ENCODE peak calls at places on chromosomes 12 and 14, in four cellular contexts. W, N, U and I are unnamed samples.

GRCh38 chr12:24948452-24948815 is 467 bp downstream of the BCAT1 start:
- DNase-seq in W (peak), N (no peak), U (no peak), I (no peak)

GRCh38 chr14:89600950-89601826 is 184.2 kb upstream of the FOXN3 start:
- DNase-seq in W (no peak), N (no peak), U (no peak), I (no peak)

GRCh38 chr14:86781111-86781510 is 1211.9 kb downstream of the GALC start:
- DNase-seq in W (no peak), N (no peak), U (no peak), I (no peak)

GRCh38 chr12:79127268-79127895 is 262.8 kb downstream of the SYT1 start:
- DNase-seq in W (peak), N (no peak), U (no peak), I (no peak)

GRCh38 chr14:60430276-60430675 is 55.6 kb downstream of the C14orf39 start:
- DNase-seq in W (no peak), N (no peak), U (no peak), I (no peak)

GRCh38 chr12:62913380-62913779 is 21.6 kb downstream of the PPM1H start:
- DNase-seq in W (no peak), N (no peak), U (no peak), I (no peak)

GRCh38 chr12:128385736-128386135 is 118.8 kb downstream of the TMEM132C start:
- DNase-seq in W (no peak), N (no peak), U (no peak), I (no peak)

GRCh38 chr12:131901431-131902331 is 7.3 kb downstream of the ULK1 start:
- DNase-seq in W (no peak), N (no peak), U (no peak), I (peak)

GRCh38 chr14:82075566-82075965 is 541.9 kb upstream of the SEL1L start:
- DNase-seq in W (no peak), N (peak), U (no peak), I (no peak)

GRCh38 chr14:61575751-61576150 is 119.6 kb upstream of the HIF1A start:
- DNase-seq in W (no peak), N (no peak), U (no peak), I (no peak)

GRCh38 chr14:32590157-32590556 is 261.1 kb downstream of the AKAP6 start:
- DNase-seq in W (no peak), N (no peak), U (no peak), I (no peak)

GRCh38 chr12:80269953-80270552 is 170.7 kb downstream of the OTOGL start:
- DNase-seq in W (peak), N (no peak), U (no peak), I (peak)

GRCh38 chr14:31106768-31107167 is 80.6 kb upstream of the STRN3 start:
- DNase-seq in W (peak), N (no peak), U (no peak), I (no peak)

GRCh38 chr12:53743277-53744129 is 8.3 kb downstream of the CISTR start:
- DNase-seq in W (peak), N (peak), U (peak), I (peak)

GRCh38 chr14:100523131-100523530 is 64.1 kb downstream of the BEGAIN start:
- DNase-seq in W (no peak), N (no peak), U (no peak), I (no peak)

GRCh38 chr12:111435661-111436201 is 30.0 kb downstream of the SH2B3 start:
- DNase-seq in W (no peak), N (no peak), U (no peak), I (no peak)

GRCh38 chr14:55523321-55523720 is 56.7 kb upstream of the KTN1 start:
- DNase-seq in W (no peak), N (no peak), U (no peak), I (no peak)

GRCh38 chr12:49223590-49224369 is 34.9 kb upstream of the TUBA1A start:
- DNase-seq in W (no peak), N (no peak), U (no peak), I (no peak)

GRCh38 chr14:87113286-87113685 is 879.7 kb downstream of the GALC start:
- DNase-seq in W (no peak), N (no peak), U (no peak), I (no peak)

GRCh38 chr14:104794099-104794498 is 1.4 kb downstream of the AKT1 start:
- DNase-seq in W (peak), N (peak), U (peak), I (peak)

GRCh38 chr12:102465762-102466560 is 14.4 kb downstream of the IGF1 start:
- DNase-seq in W (no peak), N (no peak), U (no peak), I (no peak)

GRCh38 chr12:15116983-15117382 is 104.2 kb downstream of the RERG start:
- DNase-seq in W (no peak), N (no peak), U (no peak), I (no peak)

GRCh38 chr12:34204830-34205285 is 182.6 kb downstream of the ALG10 start:
- DNase-seq in W (no peak), N (no peak), U (no peak), I (no peak)

GRCh38 chr12:57726151-57726883 is 12.2 kb downstream of the AGAP2 start:
- DNase-seq in W (peak), N (peak), U (peak), I (peak)

GRCh38 chr12:73124480-73124879 is 852.3 kb downstream of the TRHDE start:
- DNase-seq in W (no peak), N (no peak), U (no peak), I (no peak)

GRCh38 chr14:50531595-50532501 is 521 bp downstream of the MAP4K5 start:
- DNase-seq in W (peak), N (peak), U (peak), I (peak)

GRCh38 chr14:45526715-45527549 is 273.9 kb upstream of the MIS18BP1 start:
- DNase-seq in W (no peak), N (peak), U (no peak), I (peak)

GRCh38 chr12:10189653-10190052 is 10.8 kb downstream of the TMEM52B start:
- DNase-seq in W (peak), N (no peak), U (no peak), I (no peak)

GRCh38 chr14:56569174-56569573 is 10.4 kb upstream of the TMEM260 start:
- DNase-seq in W (no peak), N (no peak), U (no peak), I (no peak)

GRCh38 chr14:65281991-65282908 is 130.3 kb upstream of the FUT8 start:
- DNase-seq in W (peak), N (peak), U (no peak), I (no peak)

GRCh38 chr12:132413931-132414588 is 75.9 kb upstream of the FBRSL1 start:
- DNase-seq in W (no peak), N (peak), U (no peak), I (peak)

GRCh38 chr14:32337759-32338158 is 8.7 kb downstream of the AKAP6 start:
- DNase-seq in W (no peak), N (no peak), U (no peak), I (no peak)

GRCh38 chr12:62933871-62934798 is 815 bp downstream of the PPM1H start:
- DNase-seq in W (peak), N (peak), U (peak), I (peak)

GRCh38 chr12:131810672-131811071 is 17.5 kb upstream of the MMP17 start:
- DNase-seq in W (no peak), N (no peak), U (no peak), I (no peak)

GRCh38 chr14:39491134-39491541 is 58.9 kb upstream of the FBXO33 start:
- DNase-seq in W (peak), N (no peak), U (no peak), I (no peak)

DNA sequence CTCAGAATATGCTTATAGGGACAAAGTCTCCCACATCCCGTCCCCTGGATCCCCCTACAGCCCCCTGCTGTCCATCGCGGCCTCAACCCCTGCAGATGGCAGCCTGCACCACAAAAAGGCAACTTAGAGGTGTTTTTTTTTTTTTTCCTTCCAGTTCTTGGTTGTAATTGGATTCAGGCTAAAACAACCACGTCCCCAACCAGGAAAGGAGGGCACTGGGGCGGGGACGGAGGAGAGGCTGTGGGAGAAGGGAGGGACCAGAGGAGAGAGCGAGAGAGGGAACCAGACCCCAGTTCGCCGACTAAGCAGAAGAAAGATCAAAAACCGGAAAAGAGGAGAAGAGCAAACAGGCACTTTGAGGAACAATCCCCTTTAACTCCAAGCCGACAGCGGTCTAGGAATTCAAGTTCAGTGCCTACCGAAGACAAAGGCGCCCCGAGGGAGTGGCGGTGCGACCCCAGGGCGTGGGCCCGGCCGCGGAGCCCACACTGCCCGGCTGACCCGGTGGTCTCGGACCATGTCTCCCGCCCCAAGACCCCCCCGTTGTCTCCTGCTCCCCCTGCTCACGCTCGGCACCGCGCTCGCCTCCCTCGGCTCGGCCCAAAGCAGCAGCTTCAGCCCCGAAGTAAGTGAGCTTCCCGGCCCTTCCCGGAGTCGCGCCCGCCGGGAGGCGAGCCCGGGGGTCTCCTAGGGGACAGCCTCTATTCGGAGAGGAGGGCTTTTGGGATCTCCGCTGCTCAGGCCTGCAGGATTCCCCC is at the start of gene MMP14:
- DNase-seq in W (peak), N (peak), U (peak), I (no peak)
- TF ChIP-seq CTCF in W (peak), N (no peak), U (peak), I (no peak)

GRCh38 chr12:2375871-2376270 is 323.1 kb downstream of the CACNA1C start:
- DNase-seq in W (no peak), N (no peak), U (no peak), I (no peak)

GRCh38 chr12:2373307-2373706 is 320.5 kb downstream of the CACNA1C start:
- DNase-seq in W (no peak), N (no peak), U (no peak), I (no peak)

GRCh38 chr12:2374092-2374740 is 321.4 kb downstream of the CACNA1C start:
- DNase-seq in W (peak), N (no peak), U (no peak), I (no peak)

GRCh38 chr12:2378835-2379330 is 326.1 kb downstream of the CACNA1C start:
- DNase-seq in W (no peak), N (no peak), U (no peak), I (no peak)

DNA sequence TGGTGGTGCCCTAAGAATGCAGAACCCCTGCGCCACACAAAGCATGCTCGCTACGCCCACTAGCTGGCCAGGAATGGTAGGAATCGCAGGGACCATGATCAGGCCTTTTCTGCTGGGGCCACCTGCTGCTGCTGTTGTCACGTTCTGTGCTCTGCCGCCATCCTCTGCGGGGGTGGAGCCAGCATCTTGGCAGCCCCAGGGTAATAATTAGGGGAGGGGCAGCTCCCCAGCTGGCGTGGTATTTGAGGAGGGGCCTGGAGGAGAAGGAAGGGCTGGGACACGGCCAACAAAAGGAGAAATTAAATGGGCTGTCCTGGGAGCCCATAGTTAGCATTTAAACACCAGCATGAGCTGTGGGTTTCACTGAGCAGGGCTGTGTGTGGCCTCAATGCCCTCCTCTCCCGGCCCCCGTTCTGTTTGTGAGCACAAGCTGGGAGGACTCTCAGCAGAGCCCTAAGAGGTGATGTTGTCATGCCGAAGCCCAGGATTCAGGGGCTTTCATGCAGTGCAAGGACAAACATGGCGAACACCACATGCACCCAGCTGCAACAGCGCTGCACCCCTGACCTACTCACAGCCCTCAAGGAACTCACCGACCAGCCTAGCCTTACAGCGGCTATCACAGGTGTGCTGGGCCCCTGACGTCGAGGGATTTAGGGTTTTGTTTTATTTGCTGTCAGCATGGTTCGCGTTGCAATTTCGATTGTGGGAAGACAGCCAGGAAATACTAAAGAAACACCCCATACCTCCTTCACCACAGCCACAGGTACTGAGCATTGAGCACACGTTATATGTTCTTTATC is 324.3 kb downstream of the CACNA1C start:
- DNase-seq in W (no peak), N (peak), U (peak), I (no peak)
- TF ChIP-seq CTCF in W (no peak), N (no peak), U (no peak), I (no peak)

GRCh38 chr12:107891967-107892366 is 117.5 kb downstream of the ASCL4 start:
- DNase-seq in W (peak), N (no peak), U (no peak), I (no peak)
- TF ChIP-seq CTCF in W (peak), N (no peak), U (peak), I (peak)

GRCh38 chr12:108691154-108691994 is 39.9 kb downstream of the CORO1C start:
- DNase-seq in W (peak), N (peak), U (peak), I (peak)
- TF ChIP-seq CTCF in W (peak), N (no peak), U (peak), I (peak)

GRCh38 chr12:12503384-12504078 is 59.1 kb downstream of the DUSP16 start:
- DNase-seq in W (no peak), N (peak), U (no peak), I (no peak)
- TF ChIP-seq CTCF in W (no peak), N (no peak), U (no peak), I (no peak)

DNA sequence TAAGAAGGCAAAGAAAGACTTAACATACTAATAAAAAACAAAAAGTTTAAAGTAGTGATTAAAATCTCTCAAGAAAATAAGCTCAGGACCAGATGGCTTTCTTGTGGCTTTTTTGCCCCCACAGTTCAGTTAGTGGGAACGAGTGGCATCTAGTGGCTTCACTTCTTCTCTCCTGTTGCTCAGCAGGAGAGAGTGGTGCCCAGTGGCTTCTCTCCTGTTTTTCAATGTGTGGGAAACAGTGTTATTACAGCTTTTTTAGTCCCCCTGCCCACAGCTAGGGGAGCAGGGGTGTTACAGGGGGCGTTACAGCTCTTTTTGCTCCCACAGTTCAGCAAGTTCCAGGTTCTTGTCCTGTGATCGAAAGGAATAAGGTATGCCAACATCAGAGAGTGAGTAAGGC is 135.2 kb downstream of the RERGL start:
- DNase-seq in W (no peak), N (no peak), U (no peak), I (no peak)
- TF ChIP-seq CTCF in W (no peak), N (no peak), U (no peak), I (no peak)

GRCh38 chr12:61654698-61655097 is 605.5 kb upstream of the USP15 start:
- DNase-seq in W (no peak), N (no peak), U (no peak), I (peak)
- TF ChIP-seq CTCF in W (no peak), N (no peak), U (no peak), I (no peak)

GRCh38 chr12:11510671-11511070 is 115.3 kb upstream of the PRB2 start:
- DNase-seq in W (no peak), N (no peak), U (no peak), I (no peak)

GRCh38 chr12:11517080-11517479 is 121.7 kb upstream of the PRB2 start:
- DNase-seq in W (no peak), N (no peak), U (no peak), I (no peak)

GRCh38 chr12:11508699-11509098 is 113.3 kb upstream of the PRB2 start:
- DNase-seq in W (peak), N (no peak), U (no peak), I (no peak)

GRCh38 chr12:11513288-11513687 is 117.9 kb upstream of the PRB2 start:
- DNase-seq in W (no peak), N (no peak), U (no peak), I (no peak)
- TF ChIP-seq CTCF in W (no peak), N (no peak), U (no peak), I (no peak)

DNA sequence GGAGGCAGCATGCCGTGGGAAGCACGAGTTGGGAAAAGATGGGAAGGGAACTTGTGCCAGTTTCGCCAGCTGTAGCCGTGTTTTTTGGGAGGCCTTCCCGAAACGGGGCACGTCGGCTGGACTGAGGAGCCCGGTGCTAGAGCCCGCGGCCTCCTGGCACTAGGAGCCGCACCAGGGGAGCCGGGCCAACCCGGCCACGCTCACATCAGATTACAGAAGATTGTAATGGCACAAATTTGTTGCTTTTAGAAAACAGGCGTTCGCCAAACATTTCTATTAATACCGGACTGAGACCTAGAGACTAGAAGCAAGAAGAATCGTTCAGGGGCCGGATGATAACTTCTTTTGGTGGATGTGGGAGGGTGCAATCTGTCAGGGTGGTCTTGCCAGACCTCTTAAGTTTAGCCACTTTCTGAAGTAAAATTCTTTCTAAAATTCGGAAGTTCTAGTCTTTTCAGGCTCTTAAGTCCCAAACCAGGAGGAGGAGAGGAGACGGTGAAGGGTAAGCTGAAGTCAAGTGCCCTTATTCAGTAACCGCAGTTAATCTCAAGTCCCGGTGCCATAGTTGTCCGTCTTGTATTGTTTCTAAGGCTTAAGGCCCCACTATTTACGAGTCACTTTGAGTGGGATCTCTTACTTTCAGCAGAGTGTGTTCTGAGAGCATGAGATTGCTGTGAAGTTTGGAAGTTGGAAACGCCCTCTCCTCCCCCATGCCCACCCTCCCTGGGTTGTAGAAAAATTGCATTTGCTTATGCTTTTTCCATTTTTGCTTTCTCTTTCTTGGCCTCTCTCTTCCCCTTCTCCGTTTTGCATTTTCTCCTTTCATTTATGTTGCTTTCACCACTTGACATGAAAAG is 1.4 kb downstream of the RASSF3 start:
- DNase-seq in W (peak), N (peak), U (peak), I (no peak)
- TF ChIP-seq CTCF in W (no peak), N (no peak), U (peak), I (no peak)